ENCODE peak calls at places on chromosomes 1 and 21, in four cellular contexts. N, V, J and C are unnamed samples.

GRCh38 chr1:39272027-39272790 is 67.7 kb downstream of the MACF1 start:
- DNase-seq in N (no peak), V (peak; percentile 33), J (no peak), C (no peak)

GRCh38 chr1:162954824-162955223 is 93.8 kb upstream of the CCDC190 start:
- DNase-seq in N (no peak), V (no peak), J (no peak), C (peak; percentile 5)

GRCh38 chr1:209838537-209838936 is 10.8 kb downstream of the UTP25 start:
- DNase-seq in N (no peak), V (no peak), J (no peak), C (no peak)

GRCh38 chr1:69263982-69264381 is 303.7 kb upstream of the LRRC7 start:
- DNase-seq in N (no peak), V (peak; percentile 30), J (no peak), C (no peak)

GRCh38 chr1:156647351-156647750 is 5.4 kb downstream of the BCAN start:
- DNase-seq in N (no peak), V (no peak), J (no peak), C (no peak)

GRCh38 chr1:199612976-199613774 is 414.3 kb upstream of the NR5A2 start:
- DNase-seq in N (no peak), V (no peak), J (no peak), C (peak; percentile 76)

GRCh38 chr1:60872690-60873089 is 209.7 kb upstream of the NFIA start:
- DNase-seq in N (no peak), V (no peak), J (no peak), C (no peak)

GRCh38 chr1:178465011-178465410 is 31.8 kb downstream of the CLEC20A start:
- DNase-seq in N (no peak), V (no peak), J (no peak), C (peak; percentile 13)

GRCh38 chr1:109643385-109644230 is 12.3 kb upstream of the GSTM4 start:
- DNase-seq in N (peak; percentile 58), V (peak; percentile 85), J (peak; percentile 93), C (peak; percentile 73)

GRCh38 chr1:44294588-44295007 is 60.5 kb downstream of the ERI3 start:
- DNase-seq in N (peak; percentile 52), V (no peak), J (no peak), C (no peak)

GRCh38 chr1:115530407-115530806 is 111.4 kb upstream of the VANGL1 start:
- DNase-seq in N (no peak), V (peak; percentile 37), J (no peak), C (no peak)

GRCh38 chr1:23638786-23639241 is 52.8 kb upstream of the RPL11 start:
- DNase-seq in N (no peak), V (no peak), J (no peak), C (no peak)

GRCh38 chr1:87129606-87130005 is 199.1 kb upstream of the LMO4 start:
- DNase-seq in N (no peak), V (peak; percentile 63), J (no peak), C (no peak)

GRCh38 chr1:47558601-47559593 is 121.1 kb downstream of the FOXD2 start:
- DNase-seq in N (no peak), V (no peak), J (no peak), C (peak; percentile 55)

GRCh38 chr1:205811660-205812059 is 1.3 kb downstream of the SLC41A1 start:
- DNase-seq in N (no peak), V (peak; percentile 86), J (no peak), C (no peak)

GRCh38 chr1:203325004-203325417 is 19.7 kb downstream of the BTG2 start:
- DNase-seq in N (no peak), V (no peak), J (no peak), C (no peak)

GRCh38 chr21:38504056-38504455 is 5.8 kb upstream of the ERG start:
- DNase-seq in N (no peak), V (no peak), J (no peak), C (no peak)

GRCh38 chr21:38503588-38503987 is 5.3 kb upstream of the ERG start:
- DNase-seq in N (no peak), V (peak; percentile 25), J (no peak), C (peak; percentile 8)

GRCh38 chr21:38507374-38507942 is 9.2 kb upstream of the ERG start:
- DNase-seq in N (no peak), V (no peak), J (no peak), C (no peak)

GRCh38 chr21:38506606-38507331 is 8.5 kb upstream of the ERG start:
- DNase-seq in N (no peak), V (peak; percentile 28), J (no peak), C (no peak)

DNA sequence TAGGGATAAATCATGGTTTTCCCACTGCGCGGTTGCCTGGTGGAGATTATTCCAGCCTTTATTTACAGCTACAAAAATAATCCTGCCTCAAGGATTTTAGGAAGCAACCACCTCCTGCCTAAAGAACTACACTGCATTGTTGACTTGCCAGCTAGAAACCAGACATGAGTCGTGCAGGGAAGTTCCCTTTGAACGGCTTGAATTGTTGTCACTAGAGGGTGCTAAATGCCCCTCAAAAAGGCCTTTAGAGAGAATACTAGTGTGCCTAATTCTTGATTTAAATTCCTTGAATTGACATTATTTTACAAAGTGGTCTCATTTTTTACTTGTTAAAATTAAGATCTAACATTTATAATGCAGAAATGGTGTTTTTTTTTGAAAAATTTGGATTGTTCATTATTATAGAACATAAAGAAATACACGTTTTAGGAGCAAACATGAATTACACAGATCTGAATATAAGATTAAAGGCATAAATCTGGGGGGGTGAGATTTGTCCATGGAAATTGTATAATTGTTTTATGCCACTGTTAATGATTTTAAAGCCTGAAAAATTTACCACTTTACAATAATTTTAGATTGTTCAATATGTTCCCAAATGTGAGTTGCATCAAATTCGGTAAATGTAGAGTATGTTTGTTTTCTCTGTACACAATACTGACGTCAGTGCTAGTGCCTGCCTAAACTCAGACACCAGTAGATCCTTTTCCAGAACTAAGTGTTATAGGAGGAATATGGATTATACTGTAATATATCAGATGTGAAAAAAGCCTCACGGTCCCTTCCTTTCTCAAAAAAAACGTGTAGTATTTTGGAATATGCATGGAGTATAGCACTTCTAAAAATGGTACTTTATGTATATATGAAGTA is 7.6 kb upstream of the ERG start:
- DNase-seq in N (no peak), V (no peak), J (no peak), C (peak; percentile 55)
- TF ChIP-seq CTCF in N (peak; percentile 35), V (peak; percentile 57), J (peak; percentile 36), C (peak; percentile 80)

DNA sequence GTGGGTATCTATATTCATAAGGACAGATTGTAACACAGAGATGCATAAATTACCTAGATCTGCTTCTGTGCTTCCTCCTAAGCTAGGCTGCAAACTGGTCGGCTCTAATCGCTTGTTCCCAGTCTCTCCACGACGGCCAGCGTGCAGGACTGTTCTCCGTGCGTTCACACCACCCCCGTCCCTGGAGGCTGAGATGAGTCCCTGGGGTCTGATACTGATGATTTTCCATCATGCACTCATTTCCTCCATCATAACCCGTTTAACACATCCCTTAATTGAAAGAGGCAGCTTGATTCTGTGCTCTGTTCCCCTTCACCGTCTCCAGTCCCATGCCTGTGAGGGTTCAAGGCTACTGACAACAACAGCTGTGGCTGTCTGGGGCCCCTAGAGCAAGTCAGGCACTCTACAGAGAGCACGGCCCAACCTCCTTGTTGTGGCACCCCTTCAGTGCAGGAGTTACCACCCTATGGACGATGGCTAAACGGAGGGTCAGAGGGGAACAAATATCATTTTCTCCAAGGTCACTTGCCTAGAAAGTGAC is 469.6 kb downstream of the NPHP4 start:
- DNase-seq in N (no peak), V (no peak), J (no peak), C (no peak)
- TF ChIP-seq CTCF in N (no peak), V (no peak), J (no peak), C (no peak)

DNA sequence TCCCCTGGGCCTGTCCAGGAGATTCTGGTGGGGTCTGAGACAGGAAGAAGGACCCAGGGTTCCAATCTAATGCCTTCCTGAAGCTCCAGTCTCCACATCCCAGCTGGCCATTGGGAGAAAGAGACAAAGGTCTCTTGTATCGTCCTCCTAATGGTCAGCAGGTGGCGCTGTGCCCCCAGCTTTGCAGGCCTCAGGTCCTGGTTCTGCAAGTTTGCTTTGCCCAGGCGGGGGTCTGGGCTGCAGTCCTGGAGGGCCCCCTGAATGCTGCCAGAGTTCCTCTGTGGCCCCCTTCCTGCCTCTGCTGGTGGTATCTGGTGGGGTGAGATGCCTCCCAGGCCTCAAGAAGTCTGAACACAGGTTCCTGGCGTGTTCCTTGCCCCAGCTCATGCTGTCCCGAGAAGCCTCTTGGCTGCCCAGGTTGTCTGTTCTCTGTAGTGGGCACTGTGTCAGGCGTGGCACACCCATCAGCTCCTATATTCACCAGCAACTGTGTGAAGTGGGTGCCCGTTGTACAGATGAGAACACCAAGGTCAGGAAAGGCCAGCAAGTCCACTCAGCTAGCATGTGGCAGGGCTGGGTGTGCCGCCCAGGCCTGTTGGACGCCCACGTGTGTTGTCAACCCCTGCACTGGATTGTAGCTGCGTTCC is 33.8 kb upstream of the CSF3R start:
- DNase-seq in N (no peak), V (peak; percentile 60), J (no peak), C (peak; percentile 76)
- TF ChIP-seq CTCF in N (peak; percentile 51), V (peak; percentile 64), J (peak; percentile 78), C (peak; percentile 77)

GRCh38 chr1:31548899-31549806 is 27.2 kb upstream of the TINAGL1 start:
- DNase-seq in N (peak; percentile 90), V (peak; percentile 79), J (peak; percentile 90), C (peak; percentile 80)
- TF ChIP-seq CTCF in N (peak; percentile 85), V (peak; percentile 97), J (peak; percentile 95), C (peak; percentile 93)

DNA sequence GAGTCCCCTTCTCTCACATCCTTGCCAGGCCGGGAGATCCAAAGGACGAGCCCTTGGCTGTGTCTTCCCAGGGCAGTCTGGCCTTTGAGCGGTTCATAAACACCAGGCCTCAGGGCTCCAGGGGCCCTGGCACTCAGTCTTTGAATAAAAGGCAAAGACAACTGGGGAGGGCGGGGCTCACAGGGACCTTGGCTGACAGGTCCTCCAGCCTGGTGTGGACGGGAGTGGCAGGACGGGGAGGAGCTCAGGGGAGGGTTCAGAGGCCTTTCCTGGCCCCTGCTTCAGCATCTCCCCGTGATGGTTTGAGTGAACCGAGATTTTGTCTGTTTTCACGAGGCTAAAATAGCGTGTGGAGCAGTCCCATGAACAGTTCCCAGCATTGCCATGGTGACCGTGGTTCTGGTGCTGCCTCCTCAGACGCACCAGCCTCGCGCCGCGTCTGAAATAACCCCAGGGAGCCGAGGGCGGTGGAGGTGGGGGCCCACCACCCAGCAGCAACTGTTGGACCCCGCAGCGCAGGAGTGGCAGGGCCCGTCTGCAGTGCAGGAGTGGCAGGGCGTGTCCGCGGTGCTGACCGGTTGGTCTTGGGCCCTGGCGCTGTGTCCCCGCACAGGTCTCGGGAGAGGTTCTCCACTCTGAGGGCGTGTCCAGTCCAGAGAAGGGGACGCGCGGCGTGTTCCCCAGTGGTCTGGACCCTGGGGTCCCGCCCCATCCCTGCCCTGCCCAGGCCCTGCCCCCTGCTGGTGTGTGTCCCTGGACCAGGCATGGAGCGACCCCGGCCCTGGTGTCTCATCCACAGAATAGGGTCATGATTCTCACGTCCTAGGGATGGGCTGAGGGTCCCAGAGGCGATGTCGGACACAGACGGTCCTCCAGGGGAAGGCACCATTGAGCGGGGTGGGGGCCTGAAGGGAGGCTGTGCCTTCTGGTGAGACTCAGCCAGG is 7.1 kb upstream of the PRKCZ start:
- DNase-seq in N (no peak), V (no peak), J (peak; percentile 70), C (no peak)
- TF ChIP-seq CTCF in N (no peak), V (no peak), J (no peak), C (no peak)